ENCODE peak calls at places on chromosomes 1 and 21, in six cellular contexts. Y is T-helper 22 cell, K is NCI-H446, B is substantia nigra, U is tibial artery, S is ELF-1. I is an unnamed sample.

GRCh38 chr1:178495158-178495557 is 1.6 kb downstream of the CLEC20A start:
- DNase-seq in Y (no peak), K (no peak), B (no peak), U (no peak), S (no peak), I (no peak)

GRCh38 chr1:174222166-174222949 is 63.0 kb downstream of the RABGAP1L start:
- DNase-seq in Y (no peak), K (no peak), B (no peak), U (no peak), S (no peak), I (no peak)

GRCh38 chr1:1116701-1117468 is 996 bp upstream of the C1orf159 start:
- DNase-seq in Y (peak; percentile 20), K (no peak), B (no peak), U (peak; percentile 67), S (no peak), I (peak; percentile 61)

GRCh38 chr1:71080178-71080781 is 555 bp downstream of the ZRANB2 start:
- DNase-seq in Y (no peak), K (no peak), B (no peak), U (no peak), S (peak; percentile 24), I (no peak)

GRCh38 chr1:208228026-208228425 is 16.2 kb downstream of the PLXNA2 start:
- DNase-seq in Y (no peak), K (no peak), B (no peak), U (no peak), S (no peak), I (no peak)

GRCh38 chr1:210598135-210598652 is 269.5 kb downstream of the HHAT start:
- DNase-seq in Y (no peak), K (no peak), B (no peak), U (peak; percentile 81), S (peak; percentile 86), I (peak; percentile 81)

GRCh38 chr1:16621300-16621658 is 7.9 kb upstream of the NBPF1 start:
- DNase-seq in Y (no peak), K (no peak), B (no peak), U (no peak), S (no peak), I (no peak)

GRCh38 chr1:220511785-220512184 is 16.2 kb upstream of the MARK1 start:
- DNase-seq in Y (no peak), K (no peak), B (no peak), U (no peak), S (peak; percentile 75), I (no peak)

GRCh38 chr21:34707876-34708325 is 39.1 kb downstream of the CLIC6 start:
- DNase-seq in Y (no peak), K (no peak), B (no peak), U (peak; percentile 27), S (no peak), I (no peak)

GRCh38 chr1:119954476-119955422 is 58.4 kb upstream of the ADAM30 start:
- DNase-seq in Y (no peak), K (no peak), B (no peak), U (no peak), S (no peak), I (no peak)

GRCh38 chr1:220353229-220354012 is 81.2 kb upstream of the RAB3GAP2 start:
- DNase-seq in Y (no peak), K (no peak), B (no peak), U (no peak), S (peak; percentile 32), I (no peak)

GRCh38 chr1:44405041-44405803 is at the start of gene RNF220:
- DNase-seq in Y (no peak), K (no peak), B (peak; percentile 77), U (peak; percentile 70), S (peak; percentile 85), I (no peak)

GRCh38 chr1:19762175-19762779 is 37.4 kb downstream of the TMCO4 start:
- DNase-seq in Y (no peak), K (no peak), B (no peak), U (no peak), S (peak; percentile 67), I (no peak)

GRCh38 chr1:23100074-23100748 is 68.4 kb downstream of the LUZP1 start:
- DNase-seq in Y (peak; percentile 27), K (peak; percentile 61), B (no peak), U (no peak), S (peak; percentile 43), I (no peak)

GRCh38 chr1:158101944-158102343 is 78.8 kb upstream of the CD1D start:
- DNase-seq in Y (no peak), K (no peak), B (no peak), U (no peak), S (no peak), I (no peak)

GRCh38 chr21:42465008-42465878 is 30.8 kb downstream of the RSPH1 start:
- DNase-seq in Y (no peak), K (no peak), B (no peak), U (peak; percentile 41), S (no peak), I (no peak)

GRCh38 chr1:25785321-25786067 is 14.5 kb upstream of the SELENON start:
- DNase-seq in Y (no peak), K (no peak), B (no peak), U (no peak), S (no peak), I (no peak)

GRCh38 chr1:29924017-29924431 is 687.7 kb downstream of the PTPRU start:
- DNase-seq in Y (no peak), K (no peak), B (no peak), U (no peak), S (no peak), I (no peak)

GRCh38 chr21:44012474-44013379 is 618 bp downstream of the TRAPPC10 start:
- DNase-seq in Y (peak; percentile 72), K (no peak), B (peak; percentile 72), U (peak; percentile 74), S (peak; percentile 90), I (peak; percentile 88)

GRCh38 chr1:59089922-59090457 is 206.9 kb upstream of the FGGY start:
- DNase-seq in Y (no peak), K (no peak), B (no peak), U (no peak), S (no peak), I (no peak)

GRCh38 chr1:118842462-118843201 is 145.5 kb downstream of the TBX15 start:
- DNase-seq in Y (no peak), K (no peak), B (no peak), U (no peak), S (peak; percentile 12), I (no peak)

I was measured in aorta.